ENCODE peak calls at places on chromosomes 2 and 18, in seven cellular contexts. One of them, this sample, is unnamed. For H3K4me1, the result is how much of the 10 kb centered on the place peaks cover.

GRCh38 chr18:37541517-37541916 is 24.1 kb downstream of the CELF4 start:
- DNase-seq in IMR-90: no peak
- DNase-seq in tibial artery: no peak
- DNase-seq in uterus: no peak
- DNase-seq in prostate gland: no peak
- DNase-seq in cardiac muscle cell: no peak
- DNase-seq in right cardiac atrium: no peak
- DNase-seq in this sample: no peak

GRCh38 chr2:233007270-233007669 is 5.8 kb downstream of the NGEF start:
- DNase-seq in cardiac muscle cell: no peak
- DNase-seq in uterus: no peak
- DNase-seq in right cardiac atrium: no peak
- DNase-seq in prostate gland: no peak
- DNase-seq in tibial artery: peak
- DNase-seq in IMR-90: no peak
- DNase-seq in this sample: no peak

GRCh38 chr2:64101141-64101591 is 43.1 kb downstream of the PELI1 start:
- DNase-seq in right cardiac atrium: no peak
- DNase-seq in IMR-90: peak
- DNase-seq in cardiac muscle cell: no peak
- DNase-seq in tibial artery: no peak
- DNase-seq in uterus: no peak
- DNase-seq in prostate gland: no peak
- DNase-seq in this sample: no peak

GRCh38 chr2:109353806-109354745 is 225.1 kb downstream of the SH3RF3 start:
- DNase-seq in cardiac muscle cell: no peak
- DNase-seq in IMR-90: no peak
- DNase-seq in tibial artery: no peak
- DNase-seq in prostate gland: no peak
- DNase-seq in right cardiac atrium: no peak
- DNase-seq in uterus: no peak
- DNase-seq in this sample: no peak

GRCh38 chr18:68791801-68792200 is 6.1 kb upstream of the CCDC102B start:
- DNase-seq in prostate gland: no peak
- DNase-seq in uterus: no peak
- DNase-seq in tibial artery: no peak
- DNase-seq in IMR-90: peak
- DNase-seq in cardiac muscle cell: no peak
- DNase-seq in right cardiac atrium: peak
- DNase-seq in this sample: no peak

GRCh38 chr18:7467708-7468466 is 99.2 kb upstream of the PTPRM start:
- DNase-seq in cardiac muscle cell: no peak
- DNase-seq in uterus: no peak
- DNase-seq in right cardiac atrium: no peak
- DNase-seq in IMR-90: peak
- DNase-seq in prostate gland: no peak
- DNase-seq in tibial artery: no peak
- DNase-seq in this sample: no peak

GRCh38 chr2:234570476-234570875 is 73.6 kb upstream of the ARL4C start:
- DNase-seq in uterus: no peak
- DNase-seq in prostate gland: no peak
- DNase-seq in right cardiac atrium: no peak
- DNase-seq in tibial artery: no peak
- DNase-seq in IMR-90: no peak
- DNase-seq in cardiac muscle cell: no peak
- DNase-seq in this sample: no peak

GRCh38 chr2:8861797-8862196 is 24.4 kb upstream of the KIDINS220 start:
- DNase-seq in prostate gland: no peak
- DNase-seq in IMR-90: no peak
- DNase-seq in uterus: no peak
- DNase-seq in right cardiac atrium: no peak
- DNase-seq in tibial artery: no peak
- DNase-seq in cardiac muscle cell: no peak
- DNase-seq in this sample: no peak

GRCh38 chr2:200929334-200930249 is 33.9 kb downstream of the ORC2 start:
- DNase-seq in cardiac muscle cell: no peak
- DNase-seq in IMR-90: peak
- DNase-seq in prostate gland: no peak
- DNase-seq in tibial artery: no peak
- DNase-seq in uterus: no peak
- DNase-seq in right cardiac atrium: no peak
- DNase-seq in this sample: no peak

GRCh38 chr18:54080854-54081253 is 143.6 kb downstream of the MBD2 start:
- DNase-seq in right cardiac atrium: no peak
- DNase-seq in uterus: no peak
- DNase-seq in prostate gland: no peak
- DNase-seq in tibial artery: no peak
- DNase-seq in IMR-90: no peak
- DNase-seq in cardiac muscle cell: no peak
- DNase-seq in this sample: no peak

GRCh38 chr2:227180286-227180685 is 15.9 kb downstream of the COL4A3 start:
- DNase-seq in tibial artery: no peak
- DNase-seq in cardiac muscle cell: no peak
- DNase-seq in right cardiac atrium: peak
- DNase-seq in uterus: no peak
- DNase-seq in prostate gland: peak
- DNase-seq in IMR-90: no peak
- DNase-seq in this sample: peak

GRCh38 chr18:31831903-31832302 is 71.2 kb upstream of the SLC25A52 start:
- DNase-seq in right cardiac atrium: no peak
- DNase-seq in prostate gland: no peak
- DNase-seq in IMR-90: no peak
- DNase-seq in uterus: no peak
- DNase-seq in tibial artery: no peak
- DNase-seq in cardiac muscle cell: no peak
- DNase-seq in this sample: no peak

GRCh38 chr2:10043256-10043905 is at the start of gene KLF11:
- DNase-seq in uterus: peak
- DNase-seq in prostate gland: peak
- DNase-seq in IMR-90: peak
- DNase-seq in right cardiac atrium: peak
- DNase-seq in cardiac muscle cell: peak
- DNase-seq in tibial artery: peak
- DNase-seq in this sample: peak

GRCh38 chr2:22692751-22693150 is 692.2 kb upstream of the KLHL29 start:
- DNase-seq in right cardiac atrium: no peak
- DNase-seq in prostate gland: no peak
- DNase-seq in IMR-90: no peak
- DNase-seq in uterus: no peak
- DNase-seq in cardiac muscle cell: no peak
- DNase-seq in tibial artery: no peak
- DNase-seq in this sample: no peak

GRCh38 chr2:155157065-155157464 is 458.6 kb downstream of the KCNJ3 start:
- DNase-seq in cardiac muscle cell: no peak
- DNase-seq in IMR-90: no peak
- DNase-seq in uterus: no peak
- DNase-seq in prostate gland: no peak
- DNase-seq in right cardiac atrium: no peak
- DNase-seq in tibial artery: no peak
- DNase-seq in this sample: no peak

GRCh38 chr2:219453691-219454131 is 19.1 kb downstream of the SPEG start:
- DNase-seq in tibial artery: peak
- DNase-seq in right cardiac atrium: peak
- DNase-seq in prostate gland: peak
- DNase-seq in cardiac muscle cell: peak
- DNase-seq in IMR-90: peak
- DNase-seq in uterus: peak
- DNase-seq in this sample: no peak

GRCh38 chr2:146412625-146413024 is 1432.2 kb upstream of the ACVR2A start:
- DNase-seq in tibial artery: no peak
- DNase-seq in prostate gland: no peak
- DNase-seq in uterus: no peak
- DNase-seq in cardiac muscle cell: no peak
- DNase-seq in IMR-90: no peak
- DNase-seq in right cardiac atrium: no peak
- DNase-seq in this sample: no peak

GRCh38 chr2:25379535-25379934 is 37.8 kb upstream of the DNMT3A start:
- DNase-seq in prostate gland: no peak
- DNase-seq in IMR-90: no peak
- DNase-seq in uterus: no peak
- DNase-seq in cardiac muscle cell: no peak
- DNase-seq in tibial artery: peak
- DNase-seq in right cardiac atrium: no peak
- DNase-seq in this sample: no peak

GRCh38 chr2:191247381-191248057 is 2.3 kb downstream of the MYO1B start:
- DNase-seq in prostate gland: no peak
- DNase-seq in cardiac muscle cell: no peak
- DNase-seq in tibial artery: no peak
- DNase-seq in right cardiac atrium: no peak
- DNase-seq in IMR-90: peak
- DNase-seq in uterus: peak
- DNase-seq in this sample: no peak

GRCh38 chr2:138356178-138356577 is 145.4 kb upstream of the SPOPL start:
- DNase-seq in prostate gland: peak
- DNase-seq in cardiac muscle cell: no peak
- DNase-seq in tibial artery: no peak
- DNase-seq in right cardiac atrium: no peak
- DNase-seq in IMR-90: peak
- DNase-seq in uterus: no peak
- DNase-seq in this sample: peak

GRCh38 chr2:126880825-126881224 is 17.9 kb upstream of the TEX51 start:
- DNase-seq in uterus: no peak
- DNase-seq in cardiac muscle cell: no peak
- DNase-seq in right cardiac atrium: no peak
- DNase-seq in tibial artery: no peak
- DNase-seq in IMR-90: no peak
- DNase-seq in prostate gland: no peak
- DNase-seq in this sample: no peak

GRCh38 chr2:28269019-28269784 is 123.5 kb upstream of the FOSL2 start:
- DNase-seq in IMR-90: peak
- DNase-seq in uterus: no peak
- DNase-seq in right cardiac atrium: no peak
- DNase-seq in tibial artery: no peak
- DNase-seq in prostate gland: peak
- DNase-seq in cardiac muscle cell: no peak
- DNase-seq in this sample: no peak

GRCh38 chr2:28270456-28271146 is 122.1 kb upstream of the FOSL2 start:
- DNase-seq in IMR-90: no peak
- DNase-seq in tibial artery: no peak
- DNase-seq in uterus: no peak
- DNase-seq in right cardiac atrium: no peak
- DNase-seq in cardiac muscle cell: no peak
- DNase-seq in prostate gland: no peak
- DNase-seq in this sample: no peak

GRCh38 chr2:28273751-28274150 is 118.9 kb upstream of the FOSL2 start:
- DNase-seq in prostate gland: no peak
- DNase-seq in uterus: no peak
- DNase-seq in tibial artery: no peak
- DNase-seq in cardiac muscle cell: no peak
- DNase-seq in IMR-90: no peak
- DNase-seq in right cardiac atrium: no peak
- DNase-seq in this sample: no peak

GRCh38 chr2:28271231-28271913 is 121.3 kb upstream of the FOSL2 start:
- DNase-seq in right cardiac atrium: no peak
- DNase-seq in IMR-90: no peak
- DNase-seq in tibial artery: no peak
- DNase-seq in cardiac muscle cell: no peak
- DNase-seq in prostate gland: no peak
- DNase-seq in uterus: no peak
- DNase-seq in this sample: no peak

DNA sequence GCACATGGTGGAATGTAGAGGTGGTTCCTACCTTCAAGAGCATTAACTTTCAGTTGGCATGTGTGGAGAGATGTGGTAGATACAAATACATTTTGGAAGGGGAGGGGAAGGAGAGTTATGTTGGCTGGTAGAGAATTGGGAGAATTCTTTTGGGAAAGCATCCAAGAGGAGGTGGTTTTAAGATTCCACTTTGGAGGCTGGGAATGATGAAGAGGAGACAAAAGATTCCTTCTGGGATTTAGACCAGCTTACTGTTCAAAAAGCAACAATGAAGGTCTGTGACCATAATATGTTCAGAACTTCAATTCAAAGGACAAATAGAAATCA is 120.8 kb upstream of the FOSL2 start:
- DNase-seq in IMR-90: no peak
- DNase-seq in right cardiac atrium: no peak
- DNase-seq in cardiac muscle cell: no peak
- DNase-seq in tibial artery: no peak
- DNase-seq in uterus: no peak
- DNase-seq in prostate gland: no peak
- DNase-seq in this sample: no peak
- H3K4me1 ChIP-seq in IMR-90: under half
- H3K4me1 ChIP-seq in right cardiac atrium: under half
- H3K4me1 ChIP-seq in cardiac muscle cell: under half
- H3K4me1 ChIP-seq in tibial artery: half or more
- H3K4me1 ChIP-seq in uterus: under half
- H3K4me1 ChIP-seq in prostate gland: under half
- H3K4me1 ChIP-seq in this sample: under half

DNA sequence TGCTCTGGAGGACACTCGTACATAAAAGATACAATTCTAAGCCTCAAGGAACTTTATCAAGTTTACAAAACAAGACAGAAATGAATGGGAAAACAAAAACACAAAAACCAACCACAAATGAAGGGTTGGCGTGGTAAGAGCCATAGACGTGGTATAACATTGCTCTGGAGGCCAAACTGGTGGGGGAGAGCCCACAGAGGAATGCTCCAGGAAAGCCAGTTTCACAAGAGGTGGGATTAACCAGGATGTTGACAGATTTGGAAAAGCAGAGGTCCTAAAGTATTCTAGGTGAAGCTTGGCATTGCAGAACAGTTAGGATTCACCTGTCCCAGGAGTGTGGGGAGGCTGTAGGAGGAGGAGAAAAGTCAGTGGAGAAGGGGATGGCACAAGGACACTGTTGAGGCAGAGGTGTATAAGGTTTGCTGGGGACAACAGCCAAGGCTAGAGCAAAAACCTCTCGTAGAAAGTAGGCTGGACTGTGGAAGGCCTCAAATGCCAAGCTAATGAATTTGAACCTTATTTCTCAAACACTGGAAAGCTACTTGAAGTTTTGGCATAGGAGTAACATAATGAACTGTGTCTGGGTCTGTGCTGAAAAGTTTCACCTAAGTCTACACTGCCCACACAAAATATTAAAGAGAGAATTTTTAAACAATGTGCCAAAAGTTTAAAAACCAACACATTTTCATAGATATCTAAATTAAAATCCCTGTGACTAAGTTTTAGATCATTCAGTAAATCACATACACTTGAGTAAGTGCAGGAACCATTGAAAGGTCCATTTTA is 135.0 kb downstream of the THADA start:
- DNase-seq in prostate gland: no peak
- DNase-seq in uterus: no peak
- DNase-seq in tibial artery: no peak
- DNase-seq in cardiac muscle cell: no peak
- DNase-seq in right cardiac atrium: no peak
- DNase-seq in IMR-90: no peak
- DNase-seq in this sample: no peak
- H3K4me1 ChIP-seq in prostate gland: under half
- H3K4me1 ChIP-seq in uterus: under half
- H3K4me1 ChIP-seq in tibial artery: half or more
- H3K4me1 ChIP-seq in cardiac muscle cell: under half
- H3K4me1 ChIP-seq in right cardiac atrium: under half
- H3K4me1 ChIP-seq in IMR-90: under half
- H3K4me1 ChIP-seq in this sample: half or more

GRCh38 chr2:134259571-134259970 is 5.7 kb downstream of the MGAT5 start:
- DNase-seq in prostate gland: no peak
- DNase-seq in IMR-90: peak
- DNase-seq in right cardiac atrium: no peak
- DNase-seq in tibial artery: no peak
- DNase-seq in cardiac muscle cell: no peak
- DNase-seq in uterus: no peak
- DNase-seq in this sample: no peak
- H3K4me1 ChIP-seq in prostate gland: under half
- H3K4me1 ChIP-seq in IMR-90: under half
- H3K4me1 ChIP-seq in right cardiac atrium: under half
- H3K4me1 ChIP-seq in tibial artery: half or more
- H3K4me1 ChIP-seq in cardiac muscle cell: under half
- H3K4me1 ChIP-seq in uterus: under half
- H3K4me1 ChIP-seq in this sample: under half

GRCh38 chr2:128304715-128305554 is 13.7 kb downstream of the HS6ST1 start:
- DNase-seq in prostate gland: peak
- DNase-seq in uterus: peak
- DNase-seq in right cardiac atrium: peak
- DNase-seq in cardiac muscle cell: peak
- DNase-seq in tibial artery: no peak
- DNase-seq in IMR-90: peak
- DNase-seq in this sample: peak
- H3K4me1 ChIP-seq in prostate gland: under half
- H3K4me1 ChIP-seq in uterus: under half
- H3K4me1 ChIP-seq in right cardiac atrium: under half
- H3K4me1 ChIP-seq in cardiac muscle cell: under half
- H3K4me1 ChIP-seq in tibial artery: half or more
- H3K4me1 ChIP-seq in IMR-90: half or more
- H3K4me1 ChIP-seq in this sample: half or more